ENCODE peak calls at places on chromosomes 7 and 10, in five cellular contexts. N is breast epithelium, E is gastrocnemius medialis, Q is sigmoid colon, Y is IMR-90. T is an unnamed sample.

GRCh38 chr10:75648186-75648761 is 216.8 kb downstream of the LRMDA start:
- DNase-seq in Q (no peak), Y (no peak), N (no peak), E (no peak), T (no peak)

GRCh38 chr7:108503112-108504026 is 22.6 kb downstream of the PNPLA8 start:
- DNase-seq in Q (no peak), N (no peak), E (no peak), Y (peak), T (no peak)

GRCh38 chr7:40432046-40432445 is 297.2 kb downstream of the SUGCT start:
- DNase-seq in Q (no peak), E (no peak), N (no peak), Y (no peak), T (no peak)

GRCh38 chr7:110786576-110786975 is 304.4 kb upstream of the LRRN3 start:
- DNase-seq in N (no peak), E (no peak), Y (no peak), Q (no peak), T (no peak)

GRCh38 chr7:11170863-11171568 is 197.3 kb downstream of the PHF14 start:
- DNase-seq in Q (no peak), E (no peak), Y (no peak), N (no peak), T (no peak)

GRCh38 chr7:3780016-3780415 is 479.0 kb downstream of the SDK1 start:
- DNase-seq in Q (no peak), Y (no peak), E (no peak), N (no peak), T (no peak)

GRCh38 chr10:78685466-78686163 is 383.2 kb upstream of the ZMIZ1 start:
- DNase-seq in Q (no peak), E (no peak), Y (peak), N (no peak), T (no peak)

GRCh38 chr7:130950741-130951140 is 216.7 kb upstream of the KLF14 start:
- DNase-seq in Q (no peak), N (no peak), Y (no peak), E (no peak), T (no peak)

GRCh38 chr10:29669149-29669548 is 34.4 kb upstream of the SVIL start:
- DNase-seq in Y (peak), Q (no peak), E (no peak), N (no peak), T (no peak)

GRCh38 chr10:6018422-6018821 is 41.1 kb upstream of the IL15RA start:
- DNase-seq in E (no peak), Y (no peak), Q (peak), N (no peak), T (peak)

GRCh38 chr10:100562008-100562672 is 26.4 kb downstream of the HIF1AN start:
- DNase-seq in Y (peak), N (peak), E (peak), Q (peak), T (peak)

GRCh38 chr10:94232711-94233383 is 129.9 kb downstream of the NOC3L start:
- DNase-seq in E (no peak), Y (no peak), Q (no peak), N (no peak), T (peak)

GRCh38 chr7:774161-775109 is 47.4 kb upstream of the PRKAR1B start:
- DNase-seq in E (no peak), Q (no peak), Y (peak), N (peak), T (peak)

GRCh38 chr7:13953368-13953767 is 36.1 kb downstream of the ETV1 start:
- DNase-seq in Y (no peak), E (no peak), N (no peak), Q (no peak), T (no peak)

GRCh38 chr7:126493801-126494200 is 758.9 kb downstream of the GRM8 start:
- DNase-seq in E (no peak), N (no peak), Q (no peak), Y (no peak), T (no peak)

GRCh38 chr7:29485376-29486190 is 78.1 kb upstream of the PRR15 start:
- DNase-seq in Q (no peak), E (no peak), Y (no peak), N (no peak), T (no peak)

GRCh38 chr7:92448185-92448747 is 984 bp downstream of the GATAD1 start:
- DNase-seq in Q (peak), Y (peak), E (no peak), N (peak), T (peak)

GRCh38 chr7:75658369-75658768 is 80.4 kb downstream of the HIP1 start:
- DNase-seq in E (no peak), Y (no peak), Q (no peak), N (no peak), T (no peak)

GRCh38 chr7:48299580-48300169 is 128.4 kb downstream of the ABCA13 start:
- DNase-seq in E (no peak), Y (peak), N (peak), Q (no peak), T (peak)

GRCh38 chr10:124367936-124368335 is 50.8 kb downstream of the OAT start:
- DNase-seq in Y (no peak), N (no peak), Q (no peak), E (no peak), T (no peak)

GRCh38 chr10:86594535-86594934 is 59.8 kb upstream of the OPN4 start:
- DNase-seq in E (no peak), N (no peak), Y (peak), Q (no peak), T (no peak)

GRCh38 chr7:1591876-1592275 is 22.0 kb upstream of the PSMG3 start:
- DNase-seq in E (no peak), Y (no peak), N (no peak), Q (no peak), T (no peak)

GRCh38 chr10:23571884-23572283 is 133.0 kb downstream of the OTUD1 start:
- DNase-seq in E (no peak), Y (no peak), N (no peak), Q (no peak), T (no peak)

GRCh38 chr10:78869508-78870439 is 199.0 kb upstream of the ZMIZ1 start:
- DNase-seq in Q (peak), E (no peak), Y (no peak), N (no peak), T (no peak)

GRCh38 chr7:149496642-149497391 is 792 bp downstream of the ZNF746 start:
- DNase-seq in Q (peak), Y (peak), E (no peak), N (no peak), T (peak)

GRCh38 chr7:40374575-40374974 is 239.8 kb downstream of the SUGCT start:
- DNase-seq in E (no peak), Q (no peak), N (no peak), Y (peak), T (no peak)

GRCh38 chr7:68216046-68216445 is 1219.4 kb downstream of the TYW1 start:
- DNase-seq in Y (no peak), N (peak), Q (no peak), E (peak), T (peak)

GRCh38 chr10:119395287-119396007 is 147.1 kb downstream of the RGS10 start:
- DNase-seq in E (peak), Q (peak), Y (peak), N (no peak), T (no peak)

GRCh38 chr10:116490028-116490662 is 55.6 kb upstream of the PNLIP start:
- DNase-seq in E (no peak), Q (no peak), Y (peak), N (no peak), T (no peak)

GRCh38 chr7:35624299-35625186 is 70.4 kb downstream of the HERPUD2 start:
- DNase-seq in E (no peak), Y (peak), Q (no peak), N (no peak), T (peak)

GRCh38 chr10:51629969-51630617 is 69.3 kb downstream of the CSTF2T start:
- DNase-seq in Y (peak), E (peak), N (no peak), Q (no peak), T (peak)

GRCh38 chr7:158040199-158040598 is 547.4 kb downstream of the PTPRN2 start:
- DNase-seq in E (no peak), Y (no peak), N (no peak), Q (no peak), T (no peak)

GRCh38 chr7:127930341-127931328 is 100.6 kb downstream of the LRRC4 start:
- DNase-seq in N (no peak), Y (no peak), E (no peak), Q (no peak), T (no peak)

GRCh38 chr7:74418076-74418475 is 35.6 kb upstream of the GTF2IRD1 start:
- DNase-seq in N (no peak), Y (no peak), Q (no peak), E (no peak), T (no peak)

GRCh38 chr10:87658383-87658795 is 1.3 kb upstream of the PAPSS2 start:
- DNase-seq in Q (no peak), N (no peak), E (no peak), Y (peak), T (no peak)

GRCh38 chr10:129993621-129994020 is 29.5 kb upstream of the EBF3 start:
- DNase-seq in Q (no peak), E (no peak), Y (peak), N (no peak), T (no peak)

GRCh38 chr7:2631924-2632716 is at the start of gene TTYH3:
- DNase-seq in N (no peak), Q (peak), Y (no peak), E (no peak), T (peak)
- TF ChIP-seq POLR2A in N (no peak), Q (no peak), Y (no peak), E (no peak), T (no peak)

DNA sequence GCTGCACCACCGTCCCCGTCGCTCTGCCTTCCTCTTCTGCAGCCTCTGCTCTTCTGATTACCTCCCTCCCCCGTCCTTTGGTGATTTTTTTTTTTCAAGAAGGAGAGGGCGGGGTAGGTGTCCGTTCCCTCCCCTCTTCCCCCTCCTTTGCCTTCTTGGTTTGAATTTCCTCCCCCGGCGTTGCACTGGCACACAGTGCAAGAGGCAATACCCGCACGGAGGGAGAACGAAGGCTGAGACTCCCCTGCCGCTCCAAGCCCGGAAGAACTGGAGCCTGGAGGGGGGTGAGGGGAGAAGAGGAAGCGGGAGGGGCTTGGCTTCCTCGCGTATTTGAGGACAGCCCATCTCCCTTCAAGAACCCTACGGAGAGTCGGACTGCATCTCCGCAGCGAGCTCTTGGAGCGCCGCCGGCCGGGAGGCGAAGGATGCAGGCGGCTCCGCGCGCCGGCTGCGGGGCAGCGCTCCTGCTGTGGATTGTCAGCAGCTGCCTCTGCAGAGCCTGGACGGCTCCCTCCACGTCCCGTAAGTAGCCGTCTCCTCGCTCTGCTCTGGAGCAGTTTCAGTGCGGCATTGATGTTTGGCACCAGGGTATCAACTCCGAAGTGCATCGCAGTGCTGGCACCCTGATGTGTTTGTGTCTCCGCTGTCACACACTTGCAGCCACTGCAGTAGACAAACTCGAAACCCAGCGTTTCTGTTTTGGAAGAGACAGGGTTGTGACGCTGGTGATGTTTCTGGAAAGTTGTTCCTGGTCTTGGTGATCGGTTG is at the start of gene CNTNAP2:
- DNase-seq in E (no peak), Q (no peak), Y (no peak), N (no peak), T (no peak)
- H3K4me3 ChIP-seq in E (peak), Q (no peak), Y (peak), N (peak), T (peak)

DNA sequence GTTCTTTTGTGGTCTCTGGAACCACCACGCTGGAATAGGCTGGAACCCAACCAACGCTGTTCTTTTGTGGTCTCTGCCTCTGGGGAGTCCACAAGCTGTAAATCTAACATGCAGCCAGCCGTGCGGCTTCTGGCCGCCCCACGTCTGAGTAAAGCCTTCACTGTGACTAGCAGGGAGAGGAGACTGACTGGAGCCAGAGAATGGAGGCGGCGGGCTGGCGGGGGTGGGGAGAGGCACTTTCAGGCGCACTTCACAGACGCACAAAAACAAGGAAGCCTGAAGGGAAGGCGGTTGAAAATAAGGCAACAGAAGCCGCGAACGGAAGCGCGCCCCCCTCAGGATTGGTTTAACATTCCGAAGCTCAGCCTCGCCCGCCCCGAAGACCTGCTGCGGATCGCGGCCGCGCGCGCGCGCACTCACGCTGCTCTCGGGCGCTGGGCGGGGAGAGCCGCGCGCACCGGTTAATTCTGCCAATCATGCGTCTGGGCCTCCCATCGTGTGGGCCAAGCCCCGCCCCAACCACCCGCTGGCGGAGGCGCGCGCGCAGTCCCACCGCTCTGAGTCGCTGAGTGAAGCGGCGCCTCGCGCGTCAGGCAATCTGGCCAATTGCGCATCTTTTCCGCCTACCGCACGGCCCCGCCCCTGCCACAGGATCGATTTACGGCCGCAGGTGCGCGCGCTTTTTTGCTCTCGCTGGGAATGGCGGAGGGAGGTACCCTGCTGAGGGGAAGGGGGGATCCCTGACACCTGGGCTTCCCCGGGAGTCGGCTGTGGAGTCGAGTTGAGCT is at the start of gene SFR1:
- DNase-seq in E (peak), Q (peak), N (peak), Y (peak), T (peak)
- TF ChIP-seq POLR2A in E (peak), Q (peak), N (peak), Y (peak), T (peak)

GRCh38 chr10:59360605-59361515 is 1.5 kb downstream of the FAM13C start:
- DNase-seq in E (peak), Q (no peak), Y (no peak), N (no peak), T (no peak)

GRCh38 chr10:59362991-59363390 is 642 bp upstream of the FAM13C start:
- DNase-seq in N (peak), E (peak), Q (peak), Y (peak), T (peak)

GRCh38 chr10:59362184-59362966 is at the start of gene FAM13C:
- DNase-seq in E (peak), Y (peak), Q (peak), N (peak), T (peak)

GRCh38 chr10:59363446-59363958 is 1.2 kb upstream of the FAM13C start:
- DNase-seq in Q (no peak), N (no peak), E (no peak), Y (no peak), T (no peak)

DNA sequence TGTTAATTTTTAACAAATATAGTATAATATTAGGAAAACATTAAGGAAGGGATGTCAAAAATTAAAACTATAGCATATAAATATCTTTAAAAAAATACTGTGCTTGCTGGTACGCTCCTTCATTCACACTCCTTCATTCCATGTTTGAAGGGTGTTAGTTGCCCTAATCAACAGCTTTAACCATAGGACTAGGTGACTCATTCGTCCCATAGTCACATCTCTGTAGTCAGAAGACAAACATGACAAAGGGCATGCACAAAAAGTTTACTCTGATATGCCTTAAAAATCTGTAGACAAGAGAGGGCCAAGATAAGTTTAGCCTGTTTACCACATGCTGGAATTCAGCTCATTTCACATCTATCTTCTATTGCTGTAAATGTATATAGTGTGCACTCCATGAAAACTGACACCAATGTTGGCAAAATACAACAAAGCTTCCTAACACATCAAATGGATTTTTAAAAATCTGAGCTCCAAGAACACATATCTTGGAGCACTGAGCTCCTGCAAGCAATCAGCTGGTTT is 628 bp downstream of the FAM13C start:
- DNase-seq in Q (no peak), Y (peak), E (no peak), N (no peak), T (no peak)
- H3K4me3 ChIP-seq in Q (peak), Y (peak), E (peak), N (peak), T (peak)

GRCh38 chr10:109430844-109431243 is 492.5 kb downstream of the XPNPEP1 start:
- DNase-seq in N (no peak), Y (no peak), E (no peak), Q (no peak), T (no peak)

GRCh38 chr10:109427421-109427820 is 495.9 kb downstream of the XPNPEP1 start:
- DNase-seq in Y (peak), N (no peak), Q (no peak), E (no peak), T (no peak)

GRCh38 chr10:109432281-109432680 is 491.0 kb downstream of the XPNPEP1 start:
- DNase-seq in N (no peak), E (no peak), Q (no peak), Y (no peak), T (no peak)

GRCh38 chr10:109428775-109429480 is 494.4 kb downstream of the XPNPEP1 start:
- DNase-seq in E (no peak), Y (no peak), N (no peak), Q (no peak), T (no peak)

DNA sequence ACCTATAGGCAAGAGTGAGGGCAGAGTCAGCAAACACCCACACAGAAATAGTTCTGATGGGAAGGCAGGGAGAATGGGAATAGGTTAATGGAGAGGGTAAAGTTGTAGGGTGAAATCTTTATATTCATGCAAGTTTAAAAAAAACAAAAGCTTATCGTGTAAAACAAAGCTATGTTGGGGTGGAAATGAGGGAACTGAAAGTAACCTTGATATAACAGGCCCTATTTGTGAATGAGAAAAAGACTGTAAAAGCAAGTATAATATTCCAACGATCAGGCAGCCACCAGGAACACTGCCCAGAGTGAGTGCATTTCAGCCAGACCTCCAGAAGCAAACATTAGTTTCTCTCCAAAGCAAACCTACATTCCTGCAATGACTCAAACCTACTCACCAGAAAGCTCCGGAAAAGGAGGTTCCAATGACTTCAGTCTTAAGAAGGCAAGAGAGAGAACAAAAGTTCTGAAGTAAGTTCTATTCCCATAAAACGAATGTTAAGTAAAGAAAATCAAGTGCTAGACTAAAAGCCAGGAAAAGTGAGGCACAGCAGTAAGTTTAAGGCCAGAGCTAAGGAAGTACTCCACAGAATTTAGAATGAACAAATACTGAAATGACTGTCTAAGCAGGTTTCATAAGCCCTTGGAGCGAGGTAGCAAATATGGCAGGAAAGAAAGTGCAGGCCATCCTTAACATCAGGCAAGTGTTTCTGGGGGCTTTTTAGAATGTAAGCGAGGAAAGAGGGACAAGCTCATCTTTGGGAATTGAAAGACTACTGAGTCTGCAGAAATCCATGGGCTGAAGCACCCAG is 493.2 kb downstream of the XPNPEP1 start:
- DNase-seq in N (no peak), E (no peak), Q (no peak), Y (peak), T (no peak)
- TF ChIP-seq POLR2A in N (no peak), E (no peak), Q (no peak), Y (no peak), T (no peak)

T was measured in body of pancreas.